ENCODE peak calls at places on chromosomes 1 and 21, in five cellular contexts. R, I, C, F and X are unnamed samples.
A peak's percentile ranks its signal among the peaks of the same experiment; 100 is the strongest.

GRCh38 chr1:22611530-22611947 is 24.9 kb upstream of the C1QA start:
- DNase-seq in I (peak; percentile 92), R (no peak), F (no peak), C (no peak), X (no peak)

GRCh38 chr1:21564521-21565095 is 55.4 kb downstream of the ALPL start:
- DNase-seq in I (no peak), C (no peak), F (no peak), R (no peak), X (no peak)

GRCh38 chr1:224183591-224184312 is 712 bp downstream of the DEGS1 start:
- DNase-seq in I (peak; percentile 80), F (peak; percentile 57), C (peak; percentile 95), R (no peak), X (no peak)

GRCh38 chr1:228206582-228207351 is 1.1 kb upstream of the OBSCN start:
- DNase-seq in C (no peak), F (no peak), R (no peak), I (no peak), X (peak; percentile 55)

GRCh38 chr1:109757936-109758786 is 5.6 kb downstream of the EPS8L3 start:
- DNase-seq in I (peak; percentile 26), R (no peak), C (peak; percentile 45), F (no peak), X (peak; percentile 50)

GRCh38 chr1:30354410-30354809 is 369.0 kb downstream of the MATN1 start:
- DNase-seq in I (no peak), R (no peak), F (no peak), C (no peak), X (no peak)

GRCh38 chr1:46569909-46570725 is 18.7 kb upstream of the KNCN start:
- DNase-seq in R (no peak), C (no peak), I (no peak), F (no peak), X (peak; percentile 46)

GRCh38 chr21:45069711-45070110 is 4.7 kb upstream of the ADARB1 start:
- DNase-seq in R (no peak), I (no peak), C (no peak), F (no peak), X (no peak)

GRCh38 chr21:16013570-16013969 is 283.8 kb downstream of the USP25 start:
- DNase-seq in R (no peak), C (no peak), F (no peak), I (no peak), X (no peak)

GRCh38 chr1:205368478-205368877 is 11.8 kb upstream of the KLHDC8A start:
- DNase-seq in C (no peak), F (no peak), I (no peak), R (no peak), X (no peak)

GRCh38 chr1:10901091-10901893 is 104.8 kb upstream of the CASZ1 start:
- DNase-seq in R (no peak), C (peak; percentile 57), I (peak; percentile 59), F (no peak), X (peak; percentile 71)

GRCh38 chr21:36437745-36438128 is 42.2 kb downstream of the CLDN14 start:
- DNase-seq in C (no peak), F (no peak), R (no peak), I (no peak), X (no peak)

GRCh38 chr1:198927129-198927528 is 288.3 kb downstream of the PTPRC start:
- DNase-seq in R (no peak), I (no peak), C (no peak), F (no peak), X (no peak)

GRCh38 chr1:47187926-47188250 is 1.9 kb downstream of the PDZK1IP1 start:
- DNase-seq in R (no peak), F (no peak), I (no peak), C (peak; percentile 17), X (no peak)

GRCh38 chr1:216310776-216311175 is 112.5 kb downstream of the USH2A start:
- DNase-seq in C (no peak), R (no peak), F (no peak), I (peak; percentile 67), X (no peak)

GRCh38 chr1:20739225-20739624 is 6.7 kb upstream of the SH2D5 start:
- DNase-seq in I (no peak), C (no peak), F (no peak), R (no peak), X (no peak)

GRCh38 chr1:90727917-90728655 is 11.0 kb upstream of the BARHL2 start:
- DNase-seq in R (no peak), I (no peak), F (no peak), C (no peak), X (no peak)

GRCh38 chr1:161052899-161053298 is 7.1 kb upstream of the USF1 start:
- DNase-seq in I (no peak), C (no peak), R (no peak), F (no peak), X (no peak)

GRCh38 chr1:245512980-245513578 is 358.3 kb downstream of the KIF26B start:
- DNase-seq in C (no peak), F (no peak), R (no peak), I (no peak), X (no peak)

GRCh38 chr1:235468970-235469369 is 35.3 kb downstream of the B3GALNT2 start:
- DNase-seq in R (peak; percentile 56), I (no peak), C (no peak), F (no peak), X (no peak)

GRCh38 chr1:168343566-168343965 is 62.9 kb downstream of the TBX19 start:
- DNase-seq in C (no peak), R (no peak), I (no peak), F (no peak), X (no peak)

GRCh38 chr1:168340796-168341510 is 60.3 kb downstream of the TBX19 start:
- DNase-seq in I (no peak), R (no peak), C (no peak), F (no peak), X (no peak)

GRCh38 chr1:168341576-168341975 is 60.9 kb downstream of the TBX19 start:
- DNase-seq in I (no peak), F (no peak), C (no peak), R (no peak), X (no peak)

GRCh38 chr1:168345939-168346338 is 65.3 kb downstream of the TBX19 start:
- DNase-seq in I (no peak), C (no peak), F (no peak), R (no peak), X (no peak)

DNA sequence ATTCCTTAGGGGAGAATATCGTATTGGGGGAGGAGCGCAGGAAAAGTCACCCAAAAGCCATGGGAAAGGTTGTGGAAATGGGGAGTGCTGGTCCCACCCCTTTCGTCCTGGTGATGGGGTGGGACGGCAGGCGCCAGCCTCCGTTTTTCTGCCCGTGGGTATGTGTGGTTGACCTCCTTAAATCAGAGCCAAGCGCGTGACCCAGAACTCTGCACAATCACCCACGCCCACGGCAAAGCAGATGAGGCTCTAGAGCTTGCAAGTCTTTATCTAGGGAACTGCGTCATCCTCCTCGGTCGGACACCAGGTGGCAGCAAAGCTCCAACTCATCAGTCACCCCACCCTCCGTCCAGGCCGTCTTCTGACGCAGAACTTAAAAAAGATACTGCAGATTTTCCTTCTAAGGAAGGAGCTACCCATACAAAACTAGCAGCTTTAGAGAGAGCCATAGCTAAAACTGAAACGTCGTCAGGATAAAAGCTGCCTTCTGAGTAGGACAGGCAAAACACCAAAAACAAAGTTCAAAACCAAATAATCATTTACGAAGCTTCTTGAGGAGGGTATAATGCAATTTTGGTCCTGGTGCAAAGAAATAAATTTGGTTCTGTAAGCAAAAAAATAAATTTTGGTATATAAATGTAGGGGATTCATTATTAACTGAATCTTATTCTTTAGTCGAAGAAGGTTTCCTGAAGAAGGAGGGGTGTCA is 62.0 kb downstream of the TBX19 start:
- DNase-seq in I (peak; percentile 86), R (peak; percentile 82), F (peak; percentile 66), C (peak; percentile 94), X (peak; percentile 93)
- TF ChIP-seq POLR2AphosphoS5 in I (no peak), R (no peak), F (no peak), C (peak; percentile 42), X (no peak)

GRCh38 chr1:2449636-2450454 is 26.2 kb upstream of the PLCH2 start:
- DNase-seq in C (no peak), R (no peak), I (no peak), F (no peak), X (no peak)

GRCh38 chr1:2447274-2448097 is 28.6 kb upstream of the PLCH2 start:
- DNase-seq in I (no peak), R (no peak), C (no peak), F (no peak), X (no peak)

GRCh38 chr1:2446394-2446793 is 29.7 kb upstream of the PLCH2 start:
- DNase-seq in C (no peak), R (no peak), F (no peak), I (no peak), X (no peak)

GRCh38 chr1:2446861-2447260 is 29.2 kb upstream of the PLCH2 start:
- DNase-seq in C (no peak), I (no peak), F (no peak), R (no peak), X (no peak)

DNA sequence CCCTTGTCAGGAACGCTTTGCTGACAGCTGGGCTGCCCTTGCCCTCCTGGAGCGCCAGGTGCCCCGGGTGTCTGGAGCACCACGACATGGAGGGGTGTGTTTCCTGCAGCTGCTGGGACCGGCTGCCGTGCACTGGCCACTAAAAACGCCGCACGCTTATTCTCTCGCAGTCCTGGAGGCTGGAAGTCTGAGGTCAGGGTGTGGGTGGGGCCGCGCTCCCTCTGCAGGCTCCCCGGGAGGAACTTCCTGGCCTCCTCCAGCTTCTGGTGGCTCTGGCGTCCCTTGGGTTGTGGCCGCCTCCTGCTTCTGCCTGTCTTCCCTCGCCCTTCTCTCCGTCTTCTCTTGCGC is 28.0 kb upstream of the PLCH2 start:
- DNase-seq in F (no peak), R (no peak), C (no peak), I (no peak), X (no peak)
- H3K27ac ChIP-seq in F (no peak overlapping the region), R (no peak overlapping the region), C (no peak overlapping the region), I (no peak overlapping the region), X (no peak overlapping the region)

DNA sequence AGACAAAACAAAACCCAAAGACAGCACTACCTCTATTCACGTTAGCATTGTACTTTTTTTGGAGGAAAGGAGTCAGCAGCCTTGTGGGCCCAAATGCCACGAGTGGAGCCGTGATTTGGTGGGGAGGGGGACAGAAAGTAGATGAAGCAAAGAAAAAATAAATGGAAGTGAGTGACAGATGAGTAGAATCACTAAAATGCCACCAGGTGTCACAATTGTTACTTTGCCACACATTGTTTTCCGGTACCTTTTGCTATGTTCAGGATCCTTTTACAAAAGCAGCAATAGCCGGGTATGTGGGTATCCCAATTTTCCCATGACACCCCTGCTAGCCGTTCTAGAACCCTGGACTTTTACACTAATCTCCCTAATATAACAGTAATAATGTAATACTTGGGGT is 85.0 kb upstream of the AK4 start:
- DNase-seq in I (no peak), F (no peak), R (no peak), C (no peak), X (no peak)
- TF ChIP-seq CTCF in I (peak; percentile 21), F (no peak), R (peak; percentile 51), C (no peak), X (no peak)

DNA sequence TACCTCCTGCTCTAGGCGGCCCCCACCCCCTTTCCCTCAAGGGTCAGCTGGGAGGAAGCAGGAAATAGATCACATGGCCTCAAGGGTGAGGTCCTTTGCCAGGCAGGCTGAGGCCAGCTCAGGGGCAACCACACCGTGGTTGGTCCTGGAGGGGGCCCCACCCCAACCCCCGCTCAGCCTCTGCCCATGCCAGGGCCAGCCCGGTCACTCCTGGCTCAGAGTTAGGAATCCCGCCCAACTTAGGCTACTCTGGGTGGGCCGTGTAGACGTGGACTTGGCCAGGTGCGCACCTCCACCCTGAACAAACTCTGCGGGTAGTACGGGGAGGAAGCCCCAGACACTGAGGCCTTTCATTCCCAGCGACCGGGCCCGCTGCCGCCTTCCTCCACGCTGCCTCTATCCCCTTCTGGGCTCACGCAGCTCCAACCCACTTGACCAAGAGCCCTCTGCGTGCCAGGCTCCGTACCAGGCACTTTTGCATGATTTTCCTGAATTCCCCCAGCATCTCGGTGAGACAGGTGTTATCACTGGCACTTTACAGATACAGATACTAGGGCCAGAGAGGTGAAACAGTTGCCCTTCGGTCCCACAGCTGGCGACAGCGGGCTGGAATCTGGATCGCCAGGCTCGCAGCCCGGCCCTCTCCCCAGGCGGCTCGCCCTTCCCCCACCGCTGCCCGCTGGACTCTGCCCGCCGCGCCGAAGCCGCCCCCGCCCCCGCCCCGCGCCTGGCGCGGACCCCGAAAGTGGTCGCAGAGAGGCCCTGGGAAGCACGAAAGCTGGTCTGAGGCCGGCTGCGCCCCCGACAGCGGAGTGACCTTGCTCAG is 771 bp downstream of the GALE start:
- DNase-seq in I (peak; percentile 68), F (no peak), C (peak; percentile 88), R (peak; percentile 77), X (peak; percentile 81)
- TF ChIP-seq POLR2AphosphoS5 in I (peak; percentile 22), F (no peak), C (peak; percentile 87), R (peak; percentile 96), X (no peak)